ENCODE peak calls at places on chromosomes 4 and X, in nine cellular contexts. W is AG10803, F is fibroblast of the aortic adventitia, B is IMR-90, K is pancreas, C is astrocyte of the spinal cord, H is SK-N-SH, V is sigmoid colon, X is brain microvascular endothelial cell. L is an unnamed sample.
A peak's percentile ranks its signal among the peaks of the same experiment; 100 is the strongest.

GRCh38 chr4:136637071-136637777 is 895.1 kb downstream of the PCDH18 start:
- DNase-seq in W (no peak), F (peak; percentile 6), B (peak; percentile 4), K (no peak), C (peak; percentile 8), H (peak; percentile 22), V (no peak), X (peak; percentile 18), L (no peak)

GRCh38 chr4:6696611-6697010 is 2.9 kb downstream of the S100P start:
- DNase-seq in W (no peak), F (peak; percentile 18), B (no peak), K (no peak), C (no peak), H (peak; percentile 15), V (no peak), X (no peak), L (no peak)

GRCh38 chrX:154074199-154074598 is 23.3 kb downstream of the MECP2 start:
- DNase-seq in W (peak; percentile 72), F (peak; percentile 78), B (peak; percentile 73), K (no peak), C (peak; percentile 55), H (no peak), V (peak; percentile 48), X (peak; percentile 27), L (no peak)

GRCh38 chr4:20572976-20573375 is 127.3 kb upstream of the PACRGL start:
- DNase-seq in W (no peak), F (no peak), B (no peak), K (no peak), C (no peak), H (no peak), V (no peak), X (no peak), L (no peak)

GRCh38 chrX:53249387-53250042 is 24.5 kb upstream of the KDM5C start:
- DNase-seq in W (no peak), F (no peak), B (no peak), K (no peak), C (no peak), H (no peak), V (no peak), X (no peak), L (no peak)

GRCh38 chrX:108090474-108091265 is 672 bp downstream of the PSMD10 start:
- DNase-seq in W (peak; percentile 59), F (peak; percentile 40), B (peak; percentile 44), K (no peak), C (peak; percentile 21), H (no peak), V (no peak), X (peak; percentile 11), L (no peak)

GRCh38 chr4:85672959-85673358 is 198.0 kb downstream of the ARHGAP24 start:
- DNase-seq in W (no peak), F (no peak), B (no peak), K (no peak), C (no peak), H (no peak), V (no peak), X (no peak), L (no peak)

GRCh38 chr4:88803600-88804096 is 106.0 kb upstream of the NAP1L5 start:
- DNase-seq in W (peak; percentile 93), F (peak; percentile 92), B (peak; percentile 96), K (no peak), C (peak; percentile 92), H (no peak), V (peak; percentile 72), X (peak; percentile 90), L (peak; percentile 54)

GRCh38 chr4:22187203-22187835 is 238.7 kb upstream of the KCNIP4 start:
- DNase-seq in W (no peak), F (no peak), B (no peak), K (no peak), C (no peak), H (no peak), V (no peak), X (no peak), L (no peak)

GRCh38 chr4:77586953-77587383 is 18.7 kb upstream of the CXCL13 start:
- DNase-seq in W (peak; percentile 67), F (no peak), B (no peak), K (no peak), C (no peak), H (no peak), V (no peak), X (no peak), L (no peak)

GRCh38 chr4:166121897-166122296 is 248.9 kb downstream of the TLL1 start:
- DNase-seq in W (no peak), F (no peak), B (no peak), K (no peak), C (no peak), H (no peak), V (no peak), X (no peak), L (no peak)

GRCh38 chrX:100939336-100939735 is 10.6 kb upstream of the XKRX start:
- DNase-seq in W (no peak), F (no peak), B (no peak), K (no peak), C (no peak), H (no peak), V (no peak), X (no peak), L (no peak)

GRCh38 chr4:18442957-18443356 is 421.4 kb upstream of the LCORL start:
- DNase-seq in W (no peak), F (no peak), B (no peak), K (no peak), C (no peak), H (no peak), V (no peak), X (no peak), L (no peak)

GRCh38 chrX:47321386-47321785 is 49.0 kb upstream of the ZNF157 start:
- DNase-seq in W (peak; percentile 30), F (peak; percentile 42), B (peak; percentile 43), K (peak; percentile 35), C (peak; percentile 71), H (no peak), V (peak; percentile 88), X (peak; percentile 36), L (peak; percentile 10)

GRCh38 chrX:47311857-47312774 is 58.3 kb upstream of the ZNF157 start:
- DNase-seq in W (peak; percentile 71), F (peak; percentile 68), B (peak; percentile 63), K (peak; percentile 43), C (peak; percentile 62), H (peak; percentile 44), V (peak; percentile 69), X (peak; percentile 42), L (peak; percentile 26)

GRCh38 chrX:47313056-47313455 is 57.3 kb upstream of the ZNF157 start:
- DNase-seq in W (no peak), F (no peak), B (no peak), K (no peak), C (no peak), H (no peak), V (no peak), X (no peak), L (no peak)

GRCh38 chrX:47321978-47322377 is 48.4 kb upstream of the ZNF157 start:
- DNase-seq in W (no peak), F (no peak), B (no peak), K (no peak), C (no peak), H (no peak), V (peak; percentile 36), X (no peak), L (no peak)

DNA sequence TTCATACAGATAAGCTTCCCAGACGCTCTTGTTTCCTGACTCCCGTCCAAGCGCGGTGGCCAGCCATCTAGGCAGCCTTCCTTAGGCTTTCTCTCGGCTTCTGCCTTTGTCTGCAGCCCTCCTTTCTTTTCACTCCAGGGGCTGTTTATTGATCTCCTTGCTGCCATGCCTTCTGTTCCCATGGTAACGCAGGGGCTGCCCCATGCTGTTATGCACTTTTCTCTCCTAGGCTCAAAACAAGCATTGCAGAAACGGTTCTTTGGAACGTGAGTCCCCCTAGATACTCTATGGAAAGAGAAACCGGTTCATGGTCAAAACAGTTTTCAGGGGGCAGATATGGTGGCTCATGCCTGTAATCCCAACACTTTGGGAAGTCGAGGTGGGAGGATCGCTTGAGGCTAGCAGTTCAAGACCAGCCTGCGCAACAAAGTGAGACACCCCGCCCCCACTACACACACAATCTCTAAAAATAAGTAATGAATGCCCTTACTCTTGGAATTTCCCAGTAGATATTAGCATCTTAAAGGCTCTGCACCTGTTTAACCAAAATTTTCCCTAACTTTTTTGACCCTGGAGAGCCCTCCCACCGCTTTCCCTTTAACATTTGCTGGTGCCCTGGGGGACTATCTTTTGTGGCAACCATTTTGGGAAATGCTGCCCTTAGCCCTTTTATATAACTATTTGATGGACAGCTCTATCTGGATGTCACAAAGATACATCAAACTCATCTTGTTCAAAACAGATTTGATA is 53.9 kb upstream of the ZNF157 start:
- DNase-seq in W (no peak), F (peak; percentile 8), B (no peak), K (no peak), C (peak; percentile 26), H (peak; percentile 34), V (no peak), X (peak; percentile 11), L (no peak)
- H3K4me3 ChIP-seq in W (no peak overlapping the region), F (peak overlapping the region; percentile 15), B (no peak overlapping the region), K (no peak overlapping the region), C (peak overlapping the region; percentile 0), H (no peak overlapping the region), V (no peak overlapping the region), X (peak overlapping the region; percentile 17), L (no peak overlapping the region)

DNA sequence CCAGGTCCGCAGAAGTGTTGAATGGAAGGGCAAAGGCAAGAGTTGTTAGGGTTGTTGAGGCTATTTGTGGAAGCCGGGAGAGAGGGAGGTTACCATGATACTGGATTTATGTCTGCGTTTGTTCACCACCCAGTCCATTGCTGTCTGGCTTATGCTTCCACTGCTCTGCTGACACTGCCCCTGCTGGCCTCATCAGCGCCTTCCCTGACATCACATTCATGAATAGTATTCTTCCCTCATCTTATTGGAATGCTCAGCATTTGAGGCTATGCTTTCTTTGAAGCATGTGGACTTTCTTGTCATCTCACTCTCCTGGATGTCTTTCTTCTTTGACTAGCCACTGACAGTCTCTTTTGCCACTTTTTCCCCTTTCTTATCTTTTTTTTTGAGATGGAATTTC is 10.3 kb downstream of the GNL3L start:
- DNase-seq in W (peak; percentile 61), F (peak; percentile 52), B (peak; percentile 72), K (no peak), C (peak; percentile 55), H (no peak), V (no peak), X (peak; percentile 64), L (no peak)
- TF ChIP-seq CTCF in W (peak; percentile 42), F (peak; percentile 17), B (peak; percentile 33), K (no peak), C (peak; percentile 17), H (peak; percentile 36), V (no peak), X (peak; percentile 44), L (no peak)

DNA sequence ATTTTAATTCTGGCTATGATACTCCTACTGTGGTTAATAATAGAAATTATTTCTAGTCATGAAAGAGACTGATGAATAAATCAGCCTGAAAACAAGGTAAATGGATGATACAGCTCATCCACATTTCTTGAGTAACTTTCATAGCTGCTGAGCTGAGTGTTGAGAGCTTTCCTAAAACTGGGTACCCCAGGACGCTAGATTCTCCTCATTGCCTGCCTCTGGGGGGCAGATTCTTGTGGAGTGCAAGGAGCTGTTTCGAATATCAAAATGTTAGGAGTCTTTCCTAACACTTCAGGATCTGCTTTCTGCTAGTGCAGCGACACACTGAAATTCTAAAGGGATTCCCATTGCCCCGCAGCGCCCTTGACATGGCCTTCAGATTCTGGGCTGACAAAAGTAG is 2.1 kb downstream of the MND1 start:
- DNase-seq in W (peak; percentile 15), F (peak; percentile 21), B (peak; percentile 10), K (no peak), C (no peak), H (no peak), V (no peak), X (no peak), L (no peak)
- H3K4me3 ChIP-seq in W (no peak overlapping the region), F (no peak overlapping the region), B (no peak overlapping the region), K (no peak overlapping the region), C (no peak overlapping the region), H (no peak overlapping the region), V (no peak overlapping the region), X (no peak overlapping the region), L (peak overlapping the region; percentile 84)

GRCh38 chr4:4761128-4761991 is 98.1 kb upstream of the MSX1 start:
- DNase-seq in W (no peak), F (no peak), B (no peak), K (no peak), C (no peak), H (peak; percentile 43), V (no peak), X (no peak), L (no peak)
- TF ChIP-seq CTCF in W (peak; percentile 42), F (peak; percentile 20), B (peak; percentile 15), K (no peak), C (peak; percentile 50), H (no peak), V (no peak), X (peak; percentile 52), L (peak; percentile 50)